ENCODE peak calls at places on chromosomes 5 and 9, in seven cellular contexts. R is astrocyte, S is heart left ventricle, A is tibial nerve, J is heart right ventricle, K is fibroblast of the aortic adventitia, I is NB4. Q is an unnamed sample.

GRCh38 chr5:68012429-68012828 is 203.1 kb upstream of the PIK3R1 start:
- DNase-seq in S (no peak), K (no peak), R (peak; percentile 36), I (no peak), A (no peak), J (no peak), Q (peak; percentile 51)

GRCh38 chr9:136856541-136857141 is 4.5 kb downstream of the MAMDC4 start:
- DNase-seq in J (peak; percentile 12), I (no peak), S (peak; percentile 10), K (no peak), R (no peak), A (no peak), Q (no peak)

GRCh38 chr5:150215978-150216944 is 26.4 kb downstream of the SLC6A7 start:
- DNase-seq in A (no peak), K (peak; percentile 40), I (no peak), J (no peak), S (no peak), R (no peak), Q (no peak)

GRCh38 chr5:179795863-179796833 is 2.4 kb downstream of the LTC4S start:
- DNase-seq in I (peak; percentile 93), S (peak; percentile 85), J (peak; percentile 84), A (peak; percentile 55), K (peak; percentile 70), R (peak; percentile 65), Q (peak; percentile 83)

GRCh38 chr9:114289106-114289505 is 33.8 kb upstream of the ORM1 start:
- DNase-seq in J (no peak), R (no peak), I (no peak), A (no peak), K (no peak), S (peak; percentile 3), Q (no peak)

GRCh38 chr5:168023190-168023589 is 268.3 kb upstream of the WWC1 start:
- DNase-seq in I (no peak), K (no peak), S (peak; percentile 73), J (peak; percentile 77), A (peak; percentile 23), R (no peak), Q (no peak)

GRCh38 chr5:73844165-73844564 is 218.2 kb downstream of the ARHGEF28 start:
- DNase-seq in I (no peak), K (no peak), J (no peak), S (no peak), R (no peak), A (no peak), Q (no peak)

GRCh38 chr9:108972626-108973209 is 38.5 kb downstream of the ABITRAM start:
- DNase-seq in R (peak; percentile 21), K (peak; percentile 29), A (no peak), S (no peak), I (no peak), J (no peak), Q (no peak)

GRCh38 chr5:9924614-9925013 is 294.5 kb upstream of the TAS2R1 start:
- DNase-seq in J (no peak), A (no peak), I (peak; percentile 67), R (peak; percentile 98), S (no peak), K (peak; percentile 97), Q (peak; percentile 99)

GRCh38 chr5:97000391-97000790 is 64.5 kb downstream of the LNPEP start:
- DNase-seq in K (peak; percentile 2), S (no peak), I (no peak), R (no peak), A (no peak), J (no peak), Q (peak; percentile 5)

GRCh38 chr5:96999856-97000255 is 64.0 kb downstream of the LNPEP start:
- DNase-seq in S (no peak), R (no peak), K (no peak), J (no peak), A (no peak), I (no peak), Q (no peak)

GRCh38 chr5:96995419-96995818 is 59.5 kb downstream of the LNPEP start:
- DNase-seq in R (no peak), J (no peak), I (no peak), A (no peak), K (no peak), S (no peak), Q (no peak)

GRCh38 chr5:96994493-96994892 is 58.6 kb downstream of the LNPEP start:
- DNase-seq in J (no peak), S (no peak), A (no peak), R (no peak), K (no peak), I (no peak), Q (no peak)

GRCh38 chr5:96997265-96997859 is 61.5 kb downstream of the LNPEP start:
- DNase-seq in R (peak; percentile 38), K (peak; percentile 74), J (no peak), A (peak; percentile 16), I (peak; percentile 61), S (no peak), Q (peak; percentile 79)
- TF ChIP-seq CTCF in R (peak; percentile 48), K (peak; percentile 58), J (peak; percentile 28), A (peak; percentile 41), I (peak; percentile 29), S (peak; percentile 58), Q (peak; percentile 55)

GRCh38 chr5:127758884-127759283 is 55.7 kb downstream of the CCDC192 start:
- DNase-seq in J (no peak), R (no peak), I (no peak), K (peak; percentile 58), A (no peak), S (no peak), Q (peak; percentile 49)

GRCh38 chr5:127754727-127755126 is 51.5 kb downstream of the CCDC192 start:
- DNase-seq in R (no peak), J (no peak), A (no peak), K (no peak), I (no peak), S (no peak), Q (no peak)

GRCh38 chr5:127761869-127762268 is 58.7 kb downstream of the CCDC192 start:
- DNase-seq in J (no peak), I (no peak), K (no peak), S (no peak), A (no peak), R (no peak), Q (no peak)

GRCh38 chr5:127754259-127754658 is 51.1 kb downstream of the CCDC192 start:
- DNase-seq in J (no peak), A (no peak), I (no peak), K (peak; percentile 71), S (no peak), R (peak; percentile 70), Q (peak; percentile 56)

DNA sequence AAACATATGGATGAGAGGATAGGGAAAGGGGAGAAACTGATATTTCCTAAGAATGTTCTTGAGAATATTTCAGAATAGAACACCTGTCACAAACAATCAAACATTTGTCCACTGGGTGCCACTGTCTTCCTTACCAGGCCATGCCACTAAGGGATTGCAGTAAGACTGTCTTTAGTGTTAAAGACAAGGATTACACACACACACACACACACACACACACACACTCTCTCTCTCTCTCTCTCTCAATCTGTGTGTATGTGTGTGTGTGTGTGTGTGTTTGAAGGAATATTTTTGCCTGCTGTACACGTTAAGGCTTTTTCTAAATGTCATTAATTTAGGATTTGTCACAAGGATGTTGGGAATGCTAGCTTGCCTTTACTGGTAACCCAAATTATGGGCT is 54.4 kb downstream of the CCDC192 start:
- DNase-seq in A (no peak), I (peak; percentile 55), K (peak; percentile 81), R (peak; percentile 50), J (no peak), S (peak; percentile 23), Q (peak; percentile 87)
- TF ChIP-seq CTCF in A (peak; percentile 21), I (peak; percentile 8), K (peak; percentile 57), R (peak; percentile 53), J (peak; percentile 22), S (peak; percentile 49), Q (peak; percentile 63)

GRCh38 chr5:120450910-120451309 is 13.2 kb upstream of the PRR16 start:
- DNase-seq in S (no peak), I (no peak), R (no peak), A (no peak), J (no peak), K (no peak), Q (no peak)

GRCh38 chr5:120446068-120446492 is 18.0 kb upstream of the PRR16 start:
- DNase-seq in S (peak; percentile 26), K (peak; percentile 98), I (no peak), A (no peak), R (peak; percentile 89), J (no peak), Q (peak; percentile 99)

GRCh38 chr5:120446896-120447295 is 17.2 kb upstream of the PRR16 start:
- DNase-seq in R (peak; percentile 8), A (no peak), J (no peak), S (no peak), K (no peak), I (no peak), Q (no peak)

GRCh38 chr5:120449501-120449900 is 14.6 kb upstream of the PRR16 start:
- DNase-seq in K (no peak), S (no peak), R (peak; percentile 41), J (no peak), I (no peak), A (no peak), Q (no peak)

GRCh38 chr5:120447706-120448239 is 16.3 kb upstream of the PRR16 start:
- DNase-seq in K (no peak), I (no peak), A (no peak), J (no peak), S (no peak), R (peak; percentile 27), Q (no peak)
- TF ChIP-seq CTCF in K (no peak), I (no peak), A (no peak), J (no peak), S (no peak), R (peak; percentile 11), Q (no peak)

DNA sequence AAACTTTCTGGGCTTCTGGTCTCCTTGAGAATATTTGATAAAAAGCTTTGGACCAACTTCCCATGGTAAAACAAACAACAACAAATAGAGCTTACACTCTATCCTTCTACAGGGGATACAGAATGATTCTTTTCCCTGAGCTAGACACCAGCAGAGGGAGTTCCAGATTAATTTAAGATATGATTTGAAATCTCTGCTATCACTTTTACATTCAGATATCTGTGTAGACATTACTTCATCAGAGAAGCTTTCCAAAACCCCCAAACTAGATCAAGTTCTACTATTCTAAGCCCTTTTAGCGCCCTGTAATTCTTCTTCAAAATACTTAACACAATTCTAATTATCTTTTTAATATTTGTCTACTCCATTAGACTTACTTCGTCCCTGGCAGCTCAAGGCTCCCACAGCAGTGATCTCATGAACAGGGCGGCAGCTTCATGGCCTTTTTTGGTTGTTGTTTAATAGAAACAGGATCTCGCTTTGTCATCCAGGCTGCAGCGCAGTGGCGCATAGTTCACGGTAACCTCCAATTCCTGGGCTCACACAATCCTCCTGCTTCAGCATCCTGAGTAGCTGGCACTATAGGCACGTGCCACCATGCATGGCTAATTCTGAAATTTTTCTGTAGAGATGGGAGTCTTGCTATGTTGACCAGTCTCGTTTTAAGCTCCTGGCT is 938 bp upstream of the GALNT12 start:
- DNase-seq in R (no peak), K (peak; percentile 56), A (no peak), S (no peak), J (no peak), I (no peak), Q (no peak)
- TF ChIP-seq CTCF in R (peak; percentile 6), K (peak; percentile 48), A (peak; percentile 9), S (no peak), J (no peak), I (no peak), Q (peak; percentile 24)